ENCODE peak calls at places on chromosome X, in four cellular contexts. G is tibial nerve, L is stomach, M is neuronal stem cell. S is an unnamed sample. For H3K36me3 and H3K9me3, the result is how much of the 10 kb centered on the place peaks cover.

GRCh38 chrX:41276661-41277506 is 57.1 kb upstream of the DDX3X start:
- DNase-seq in M (no peak), G (no peak), L (no peak), S (no peak)

GRCh38 chrX:11113731-11114130 is 2.6 kb downstream of the HCCS start:
- DNase-seq in G (no peak), L (no peak), M (no peak), S (no peak)

GRCh38 chrX:70907900-70908299 is 611 bp downstream of the TEX11 start:
- DNase-seq in G (no peak), M (no peak), L (no peak), S (no peak)

GRCh38 chrX:10555846-10556245 is 64.5 kb downstream of the MID1 start:
- DNase-seq in G (no peak), L (no peak), M (no peak), S (no peak)

GRCh38 chrX:72479324-72480274 is 93.0 kb downstream of the HDAC8 start:
- DNase-seq in M (no peak), L (no peak), G (no peak), S (no peak)

GRCh38 chrX:30821116-30821515 is 67.9 kb downstream of the TAB3 start:
- DNase-seq in G (no peak), L (no peak), M (no peak), S (no peak)

GRCh38 chrX:18543738-18544137 is 118.3 kb downstream of the CDKL5 start:
- DNase-seq in M (no peak), G (no peak), L (no peak), S (no peak)

GRCh38 chrX:139826065-139827044 is 106.5 kb downstream of the ATP11C start:
- DNase-seq in G (peak), L (no peak), M (no peak), S (no peak)

GRCh38 chrX:132743086-132743485 is 215.3 kb downstream of the HS6ST2 start:
- DNase-seq in L (no peak), G (no peak), M (no peak), S (no peak)

GRCh38 chrX:37818031-37818430 is 29.3 kb downstream of the DYNLT3 start:
- DNase-seq in M (no peak), G (no peak), L (no peak), S (no peak)

GRCh38 chrX:130772313-130773140 is 130.5 kb downstream of the ENOX2 start:
- DNase-seq in M (no peak), G (no peak), L (no peak), S (no peak)

GRCh38 chrX:140477987-140478386 is 26.9 kb downstream of the SOX3 start:
- DNase-seq in G (no peak), L (no peak), M (no peak), S (no peak)

GRCh38 chrX:154373340-154374306 is 811 bp downstream of the FLNA start:
- DNase-seq in M (no peak), L (peak), G (peak), S (peak)

GRCh38 chrX:55486736-55487135 is 2.9 kb downstream of the USP51 start:
- DNase-seq in G (no peak), L (no peak), M (no peak), S (no peak)

GRCh38 chrX:118554511-118554910 is 58.9 kb downstream of the DOCK11 start:
- DNase-seq in M (no peak), L (no peak), G (no peak), S (no peak)

GRCh38 chrX:1336331-1337143 is at the start of gene IL3RA:
- DNase-seq in L (no peak), M (no peak), G (peak), S (peak)

GRCh38 chrX:154313147-154313546 is 17.6 kb downstream of the TKTL1 start:
- DNase-seq in G (no peak), L (no peak), M (no peak), S (no peak)

GRCh38 chrX:150508018-150508417 is 60.4 kb upstream of the MTM1 start:
- DNase-seq in M (no peak), L (no peak), G (no peak), S (no peak)

GRCh38 chrX:96576358-96576757 is 108.3 kb upstream of the DIAPH2 start:
- DNase-seq in M (no peak), G (no peak), L (no peak), S (no peak)

GRCh38 chrX:114580336-114580735 is 3.5 kb upstream of the HTR2C start:
- DNase-seq in G (no peak), M (no peak), L (no peak), S (no peak)

GRCh38 chrX:129646721-129647587 is 7.8 kb downstream of the APLN start:
- DNase-seq in M (no peak), L (peak), G (no peak), S (no peak)

GRCh38 chrX:153765138-153766079 is 1.4 kb downstream of the PLXNB3 start:
- DNase-seq in G (no peak), M (no peak), L (no peak), S (peak)

GRCh38 chrX:134737721-134738369 is 79.6 kb upstream of the PLAC1 start:
- DNase-seq in G (peak), L (no peak), M (no peak), S (no peak)

GRCh38 chrX:26083093-26083492 is 55.0 kb upstream of the MAGEB18 start:
- DNase-seq in G (no peak), M (no peak), L (no peak), S (no peak)

GRCh38 chrX:11064851-11065600 is 46.1 kb upstream of the HCCS start:
- DNase-seq in G (no peak), L (no peak), M (no peak), S (no peak)

GRCh38 chrX:96211953-96212352 is 472.7 kb upstream of the DIAPH2 start:
- DNase-seq in L (no peak), M (no peak), G (no peak), S (no peak)

GRCh38 chrX:51899741-51900140 is 6.3 kb downstream of the MAGED1 start:
- DNase-seq in G (no peak), L (no peak), M (no peak), S (no peak)

GRCh38 chrX:51931761-51932160 is 38.3 kb downstream of the MAGED1 start:
- DNase-seq in L (no peak), G (peak), M (no peak), S (no peak)

GRCh38 chrX:46502848-46503247 is 42.4 kb downstream of the ZNF674 start:
- DNase-seq in M (no peak), L (no peak), G (no peak), S (no peak)

GRCh38 chrX:88982933-88983332 is 235.9 kb downstream of the CPXCR1 start:
- DNase-seq in M (no peak), L (no peak), G (no peak), S (no peak)

GRCh38 chrX:139759637-139760036 is 51.7 kb upstream of the MCF2 start:
- DNase-seq in L (no peak), M (peak), G (no peak), S (no peak)

GRCh38 chrX:133215747-133216146 is 2.4 kb downstream of the TFDP3 start:
- DNase-seq in G (no peak), M (peak), L (no peak), S (no peak)

GRCh38 chrX:10015711-10016515 is 48.8 kb downstream of the CLDN34 start:
- DNase-seq in M (no peak), L (no peak), G (no peak), S (peak)

GRCh38 chrX:13288671-13289070 is 31.2 kb downstream of the ATXN3L start:
- DNase-seq in L (no peak), M (no peak), G (no peak), S (no peak)

GRCh38 chrX:129984196-129984962 is 1.9 kb downstream of the BCORL1 start:
- DNase-seq in M (no peak), L (no peak), G (peak), S (peak)

GRCh38 chrX:77493677-77494553 is 46.7 kb downstream of the FGF16 start:
- DNase-seq in L (no peak), G (no peak), M (peak), S (no peak)

GRCh38 chrX:3451566-3451965 is 105.1 kb upstream of the MXRA5 start:
- DNase-seq in M (no peak), L (no peak), G (no peak), S (no peak)

DNA sequence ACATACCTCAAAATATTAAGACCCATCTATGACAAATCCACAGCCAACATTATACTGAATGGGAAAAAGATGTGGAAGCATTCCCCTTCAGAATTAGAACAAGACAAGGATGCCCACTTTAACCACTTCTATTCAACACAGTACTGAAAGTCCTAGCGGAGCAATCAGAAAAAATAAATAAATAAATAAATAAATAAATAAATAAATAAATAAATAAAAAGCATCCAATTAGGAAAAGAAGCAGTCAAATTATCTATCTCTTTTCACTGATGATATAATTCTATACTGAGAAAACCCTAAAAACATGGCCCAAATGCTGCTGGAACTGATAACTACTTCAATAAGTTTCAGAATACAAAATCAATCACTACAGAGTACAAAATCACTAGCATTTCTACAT is 67.5 kb downstream of the PRR32 start:
- DNase-seq in G (no peak), M (no peak), L (no peak), S (no peak)
- H3K4me3 ChIP-seq in G (no peak), M (no peak), L (no peak), S (no peak)

GRCh38 chrX:16855363-16856075 is 14.6 kb downstream of the RBBP7 start:
- DNase-seq in G (no peak), M (no peak), L (no peak), S (no peak)

GRCh38 chrX:16851421-16851820 is 18.7 kb downstream of the RBBP7 start:
- DNase-seq in M (no peak), L (no peak), G (no peak), S (no peak)

GRCh38 chrX:16853537-16853936 is 16.6 kb downstream of the RBBP7 start:
- DNase-seq in G (no peak), M (no peak), L (no peak), S (no peak)

GRCh38 chrX:16851827-16852226 is 18.3 kb downstream of the RBBP7 start:
- DNase-seq in L (no peak), M (no peak), G (no peak), S (no peak)

GRCh38 chrX:16852617-16853179 is 17.5 kb downstream of the RBBP7 start:
- DNase-seq in G (no peak), L (no peak), M (no peak), S (no peak)
- H3K36me3 ChIP-seq in G (half or more), L (half or more), M (half or more), S (under half)

DNA sequence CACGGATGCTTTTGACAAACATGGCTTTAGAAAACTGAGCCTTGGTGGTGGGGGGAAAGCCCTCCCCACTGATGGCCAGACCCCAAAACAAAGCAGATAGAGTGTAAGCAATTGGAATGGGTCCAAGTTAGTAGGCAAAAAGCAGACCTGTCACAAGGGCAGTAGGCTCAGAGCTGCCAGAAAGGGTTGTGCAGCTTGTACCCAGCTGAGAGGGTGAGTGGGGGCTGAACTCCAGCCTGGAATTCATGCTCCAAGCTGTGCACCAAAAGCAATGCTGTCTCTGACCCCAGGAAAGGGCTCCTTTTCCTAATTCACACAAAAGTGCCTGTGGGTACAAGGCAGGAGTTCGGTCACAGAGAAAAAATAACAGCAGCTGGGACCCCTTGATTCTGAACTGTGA is 101.0 kb upstream of the TEX13D start:
- DNase-seq in G (no peak), M (no peak), L (no peak), S (no peak)
- H3K9me3 ChIP-seq in G (under half), M (under half), L (under half), S (under half)

DNA sequence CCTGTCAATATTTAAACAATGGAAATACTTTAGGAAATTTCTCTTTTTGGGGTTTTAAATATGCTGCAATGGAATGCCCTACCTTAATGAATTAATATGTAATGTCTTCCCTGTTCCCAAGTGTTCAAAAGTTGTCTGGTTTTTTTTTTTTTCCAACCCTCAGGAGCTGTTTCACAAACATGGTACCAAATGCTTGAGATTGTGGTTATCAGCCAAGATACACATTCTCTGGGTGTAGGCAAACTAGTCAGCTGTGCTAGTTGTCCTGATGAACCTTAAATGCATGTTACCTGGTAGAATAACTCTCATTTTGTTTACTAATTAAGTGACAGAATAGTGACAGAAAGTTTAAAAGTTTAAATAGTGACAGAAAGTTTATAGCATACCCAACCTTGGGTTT is 50.7 kb downstream of the FHL1 start:
- DNase-seq in L (no peak), M (no peak), G (no peak), S (no peak)
- H3K4me3 ChIP-seq in L (no peak), M (no peak), G (no peak), S (no peak)